ENCODE peak calls at places on chromosomes 7 and 10, in eight cellular contexts. J is transverse colon, F is esophagus squamous epithelium, D is testis, S is ovary, R is uterus, V is sigmoid colon, Z is right lobe of liver. N is an unnamed sample.

GRCh38 chr10:101060951-101061813 is 607 bp upstream of the KAZALD1 start:
- DNase-seq in R (peak; percentile 92), J (peak; percentile 96), D (peak; percentile 95), S (peak; percentile 91), F (peak; percentile 73), V (peak; percentile 96), Z (peak; percentile 97), N (peak; percentile 89)

GRCh38 chr7:1846331-1847065 is 176.4 kb downstream of the ELFN1 start:
- DNase-seq in J (no peak), V (peak; percentile 50), D (no peak), R (no peak), Z (peak; percentile 39), F (no peak), S (no peak), N (no peak)

GRCh38 chr7:45582136-45582742 is 8.1 kb downstream of the ADCY1 start:
- DNase-seq in S (no peak), Z (peak; percentile 23), D (no peak), R (no peak), V (peak; percentile 37), J (no peak), F (no peak), N (no peak)

GRCh38 chr10:97235353-97235752 is 49.6 kb upstream of the SLIT1 start:
- DNase-seq in R (no peak), F (no peak), Z (no peak), D (no peak), S (no peak), J (no peak), V (no peak), N (no peak)

GRCh38 chr7:94274828-94275227 is 119.9 kb upstream of the COL1A2 start:
- DNase-seq in F (no peak), R (no peak), S (no peak), V (no peak), J (no peak), D (no peak), Z (no peak), N (no peak)

GRCh38 chr7:760006-760405 is 32.9 kb upstream of the PRKAR1B start:
- DNase-seq in F (no peak), V (no peak), D (no peak), S (peak; percentile 77), J (no peak), Z (no peak), R (no peak), N (no peak)

GRCh38 chr10:46542567-46543323 is 13.7 kb downstream of the GPRIN2 start:
- DNase-seq in S (peak; percentile 10), V (no peak), F (no peak), Z (peak; percentile 44), D (peak; percentile 9), J (peak; percentile 8), R (peak; percentile 7), N (no peak)

GRCh38 chr7:74174606-74175082 is 488 bp downstream of the EIF4H start:
- DNase-seq in J (peak; percentile 48), S (peak; percentile 45), D (peak; percentile 49), F (no peak), Z (peak; percentile 61), R (peak; percentile 29), V (peak; percentile 78), N (no peak)

GRCh38 chr10:104336829-104337526 is 1.3 kb downstream of the ITPRIP start:
- DNase-seq in Z (peak; percentile 74), S (no peak), F (no peak), J (no peak), R (no peak), V (peak; percentile 60), D (no peak), N (no peak)

DNA sequence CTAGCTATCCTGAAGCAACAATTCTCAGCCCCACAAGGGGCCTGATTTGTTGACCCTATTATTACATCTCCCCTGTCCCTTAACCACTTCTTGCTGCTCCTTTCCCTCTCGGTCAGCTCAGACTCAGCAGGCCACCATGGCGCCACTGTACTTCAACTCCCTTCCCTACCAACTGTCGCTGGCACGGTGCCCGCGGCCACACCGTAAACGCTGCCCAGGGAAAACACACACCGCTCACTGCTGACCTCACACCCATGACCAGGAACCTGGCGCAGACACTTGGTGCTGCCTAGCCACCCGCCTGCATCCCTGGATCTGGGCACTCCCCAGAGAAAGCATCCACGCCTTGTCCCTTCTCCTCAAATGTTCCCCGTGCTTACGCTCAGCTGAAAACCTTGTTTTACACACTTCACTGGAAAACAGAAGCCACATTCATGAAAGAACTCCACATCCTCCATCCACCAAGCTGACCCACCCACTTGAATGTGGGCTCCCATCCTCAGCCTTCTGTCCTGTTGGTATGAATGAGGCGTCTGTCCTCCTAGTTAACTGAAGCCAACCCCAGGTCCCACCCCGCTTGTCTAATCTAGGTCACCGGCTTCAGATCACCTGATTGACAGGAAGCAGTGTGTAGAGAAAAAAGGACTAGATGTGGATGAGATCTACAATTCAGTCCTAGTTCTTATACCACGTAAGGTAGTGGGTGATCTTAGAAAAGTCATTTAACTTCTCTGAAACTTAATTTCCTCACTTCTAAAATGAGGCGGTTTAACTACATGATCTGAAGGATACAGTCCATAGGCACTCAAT is 28.5 kb upstream of the CRYGN start:
- DNase-seq in J (no peak), S (no peak), F (no peak), R (no peak), D (no peak), V (no peak), Z (no peak), N (no peak)
- H3K36me3 ChIP-seq in J (no peaks in the 10 kb centered on the region), S (no peaks in the 10 kb centered on the region), F (peaks cover 28% of the 10 kb centered on the region), R (no peaks in the 10 kb centered on the region), D (no peaks in the 10 kb centered on the region), V (peaks cover 49% of the 10 kb centered on the region), Z (peaks cover 29% of the 10 kb centered on the region), N (peaks cover 11% of the 10 kb centered on the region)

GRCh38 chr10:89393898-89394297 is 1.5 kb downstream of the IFIT1 start:
- DNase-seq in S (no peak), F (no peak), R (no peak), V (no peak), J (no peak), D (no peak), Z (no peak), N (no peak)

GRCh38 chr10:89389254-89389653 is 3.2 kb upstream of the IFIT1 start:
- DNase-seq in R (no peak), D (no peak), Z (no peak), V (no peak), S (no peak), F (no peak), J (no peak), N (no peak)

GRCh38 chr10:89390875-89391576 is 1.4 kb upstream of the IFIT1 start:
- DNase-seq in F (no peak), R (no peak), V (no peak), D (no peak), S (no peak), J (no peak), Z (no peak), N (no peak)

GRCh38 chr10:89392974-89393373 is 551 bp downstream of the IFIT1 start:
- DNase-seq in V (peak; percentile 81), D (no peak), F (no peak), R (peak; percentile 65), Z (no peak), J (peak; percentile 28), S (peak; percentile 31), N (peak; percentile 53)

DNA sequence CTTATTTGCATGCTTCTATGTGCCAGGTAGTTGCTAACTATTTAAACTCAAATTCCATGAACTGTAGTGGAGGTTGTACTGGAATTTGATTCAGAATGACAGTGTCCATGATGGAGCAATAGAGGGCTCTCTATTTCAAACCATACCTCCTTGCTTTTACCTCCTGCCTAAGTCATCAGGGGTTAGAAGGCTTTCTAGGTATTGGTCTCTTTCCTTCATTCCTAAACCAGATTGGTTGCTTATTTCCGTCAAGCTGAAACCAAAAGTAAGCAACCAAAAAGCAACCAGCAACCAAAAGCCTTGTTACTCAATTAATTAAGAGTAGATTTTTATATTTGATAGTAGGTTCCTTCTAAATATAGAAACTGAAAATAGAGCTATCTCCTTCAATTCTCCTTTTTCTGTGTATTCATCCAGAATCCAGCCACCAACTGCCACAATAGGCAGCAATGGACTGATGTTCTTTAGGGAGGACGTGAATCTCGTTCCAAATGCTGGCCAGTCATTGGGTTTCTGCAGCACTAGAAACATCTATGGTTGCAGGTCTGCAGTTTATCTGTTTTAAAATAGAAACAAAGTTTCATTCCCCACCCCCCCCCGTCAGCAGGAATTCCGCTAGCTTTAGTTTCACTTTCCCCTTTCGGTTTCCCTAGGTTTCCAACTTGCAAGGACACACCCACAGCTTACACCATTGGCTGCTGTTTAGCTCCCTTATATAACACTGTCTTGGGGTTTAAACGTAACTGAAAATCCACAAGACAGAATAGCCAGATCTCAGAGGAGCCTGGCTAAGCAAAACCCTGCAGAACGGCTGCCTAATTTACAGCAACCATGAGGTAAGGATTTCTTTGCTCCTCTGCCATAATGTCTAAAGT is at the start of gene IFIT1:
- DNase-seq in V (peak; percentile 81), J (peak; percentile 59), F (no peak), S (peak; percentile 67), D (peak; percentile 92), Z (peak; percentile 78), R (peak; percentile 82), N (peak; percentile 73)
- TF ChIP-seq POLR2A in V (no peak), J (no peak), F (peak; percentile 39), S (no peak), D (peak; percentile 34), Z (peak; percentile 55), R (peak; percentile 64), N (peak; percentile 60)

DNA sequence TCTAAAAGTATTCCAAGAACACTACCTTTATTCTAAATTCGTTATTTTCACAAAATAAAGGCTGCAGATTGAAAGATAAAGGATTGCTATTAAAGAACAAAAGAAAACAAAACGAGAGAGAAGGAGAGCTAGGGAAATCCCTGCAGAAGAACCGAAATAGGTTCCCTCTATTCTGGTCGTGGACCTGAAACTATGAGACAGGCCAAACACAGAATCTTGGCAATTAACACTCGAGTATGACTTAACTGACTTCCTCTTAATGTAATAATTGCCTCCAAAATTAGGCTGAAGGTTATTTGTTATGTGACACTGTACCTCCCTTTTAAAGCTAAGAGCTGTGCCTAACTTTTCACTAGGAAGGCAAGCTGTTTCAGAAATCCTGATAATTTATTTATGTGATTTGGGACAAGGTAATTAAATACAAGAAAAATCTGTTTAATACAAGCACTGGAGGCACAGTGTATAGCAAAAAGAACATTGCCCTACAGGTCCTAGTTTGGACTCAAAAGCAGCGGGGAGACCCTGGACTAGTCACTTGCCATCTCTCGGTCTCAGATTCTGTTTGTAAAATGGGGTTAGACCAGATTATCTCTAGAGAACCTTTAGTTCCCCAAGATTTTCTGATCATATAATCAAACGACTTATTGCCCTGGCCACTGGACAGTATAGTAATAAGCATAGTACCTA is 11.6 kb downstream of the NAMPT start:
- DNase-seq in F (no peak), J (no peak), D (no peak), Z (no peak), R (no peak), V (no peak), S (no peak), N (no peak)
- H3K36me3 ChIP-seq in F (peaks cover 29% of the 10 kb centered on the region), J (no peaks in the 10 kb centered on the region), D (no peaks in the 10 kb centered on the region), Z (peaks cover 91% of the 10 kb centered on the region), R (no peaks in the 10 kb centered on the region), V (peaks cover 20% of the 10 kb centered on the region), S (no peaks in the 10 kb centered on the region), N (peaks cover 3% of the 10 kb centered on the region)

GRCh38 chr7:140924821-140925421 is at the start of gene BRAF:
- DNase-seq in R (peak; percentile 86), D (peak; percentile 92), F (peak; percentile 46), Z (peak; percentile 93), V (peak; percentile 95), S (peak; percentile 95), J (peak; percentile 95), N (peak; percentile 87)
- TF ChIP-seq POLR2A in R (peak; percentile 51), D (peak; percentile 35), F (peak; percentile 19), Z (no peak), V (peak; percentile 41), S (peak; percentile 81), J (peak; percentile 34), N (peak; percentile 45)

GRCh38 chr7:158919686-158920085 is 63.3 kb downstream of the DYNC2I1 start:
- DNase-seq in R (no peak), S (no peak), F (no peak), Z (no peak), D (no peak), J (no peak), V (no peak), N (no peak)
- H3K36me3 ChIP-seq in R (no peaks in the 10 kb centered on the region), S (no peaks in the 10 kb centered on the region), F (peaks cover 21% of the 10 kb centered on the region), Z (peaks cover 4% of the 10 kb centered on the region), D (no peaks in the 10 kb centered on the region), J (no peaks in the 10 kb centered on the region), V (peaks cover 38% of the 10 kb centered on the region), N (peaks cover 4% of the 10 kb centered on the region)

GRCh38 chr7:149196151-149196704 is 882 bp downstream of the ZNF282 start:
- DNase-seq in R (no peak), Z (no peak), J (peak; percentile 9), S (no peak), V (peak; percentile 53), F (no peak), D (peak; percentile 30), N (no peak)
- TF ChIP-seq POLR2A in R (no peak), Z (no peak), J (no peak), S (no peak), V (no peak), F (no peak), D (no peak), N (no peak)